ENCODE peak calls at places on chromosomes 7 and 10, in five cellular contexts. One of them, this sample, is unnamed.

GRCh38 chr7:11613292-11613930 is 218.6 kb downstream of the THSD7A start:
- DNase-seq in neural progenitor cell: peak
- DNase-seq in breast epithelium: no peak
- DNase-seq in H1: no peak
- DNase-seq in cardiac fibroblast: no peak
- DNase-seq in this sample: peak

GRCh38 chr7:79876769-79877362 is 257.8 kb upstream of the GNAI1 start:
- DNase-seq in neural progenitor cell: no peak
- DNase-seq in breast epithelium: no peak
- DNase-seq in H1: no peak
- DNase-seq in cardiac fibroblast: peak
- DNase-seq in this sample: no peak

GRCh38 chr10:49512121-49512809 is 26.7 kb downstream of the ERCC6 start:
- DNase-seq in neural progenitor cell: peak
- DNase-seq in breast epithelium: no peak
- DNase-seq in H1: no peak
- DNase-seq in cardiac fibroblast: peak
- DNase-seq in this sample: no peak

GRCh38 chr7:70143089-70144044 is 545.1 kb downstream of the AUTS2 start:
- DNase-seq in neural progenitor cell: no peak
- DNase-seq in breast epithelium: no peak
- DNase-seq in H1: no peak
- DNase-seq in cardiac fibroblast: no peak
- DNase-seq in this sample: no peak

GRCh38 chr7:36600869-36601530 is 123.3 kb downstream of the AOAH start:
- DNase-seq in neural progenitor cell: no peak
- DNase-seq in breast epithelium: no peak
- DNase-seq in H1: no peak
- DNase-seq in cardiac fibroblast: peak
- DNase-seq in this sample: no peak

GRCh38 chr10:93006435-93007039 is 54.1 kb upstream of the CYP26C1 start:
- DNase-seq in neural progenitor cell: peak
- DNase-seq in breast epithelium: no peak
- DNase-seq in H1: no peak
- DNase-seq in cardiac fibroblast: peak
- DNase-seq in this sample: peak

GRCh38 chr10:132850896-132851295 is 64.9 kb upstream of the NKX6-2 start:
- DNase-seq in neural progenitor cell: no peak
- DNase-seq in breast epithelium: no peak
- DNase-seq in H1: no peak
- DNase-seq in cardiac fibroblast: no peak
- DNase-seq in this sample: peak

GRCh38 chr10:124231188-124232135 is 138.1 kb upstream of the CHST15 start:
- DNase-seq in neural progenitor cell: no peak
- DNase-seq in breast epithelium: no peak
- DNase-seq in H1: no peak
- DNase-seq in cardiac fibroblast: no peak
- DNase-seq in this sample: no peak

GRCh38 chr7:20200361-20200760 is 16.8 kb downstream of the MACC1 start:
- DNase-seq in neural progenitor cell: no peak
- DNase-seq in breast epithelium: no peak
- DNase-seq in H1: no peak
- DNase-seq in cardiac fibroblast: no peak
- DNase-seq in this sample: no peak

GRCh38 chr10:9305018-9305655 is 1250.6 kb downstream of the GATA3 start:
- DNase-seq in neural progenitor cell: peak
- DNase-seq in breast epithelium: no peak
- DNase-seq in H1: no peak
- DNase-seq in cardiac fibroblast: peak
- DNase-seq in this sample: no peak

GRCh38 chr10:110344622-110345021 is 39.9 kb upstream of the SMNDC1 start:
- DNase-seq in neural progenitor cell: no peak
- DNase-seq in breast epithelium: no peak
- DNase-seq in H1: no peak
- DNase-seq in cardiac fibroblast: no peak
- DNase-seq in this sample: no peak

GRCh38 chr10:101072923-101073322 is 11.1 kb downstream of the KAZALD1 start:
- DNase-seq in neural progenitor cell: no peak
- DNase-seq in breast epithelium: no peak
- DNase-seq in H1: no peak
- DNase-seq in cardiac fibroblast: no peak
- DNase-seq in this sample: peak

GRCh38 chr10:72727128-72727527 is 35.2 kb downstream of the MCU start:
- DNase-seq in neural progenitor cell: no peak
- DNase-seq in breast epithelium: no peak
- DNase-seq in H1: no peak
- DNase-seq in cardiac fibroblast: no peak
- DNase-seq in this sample: no peak

DNA sequence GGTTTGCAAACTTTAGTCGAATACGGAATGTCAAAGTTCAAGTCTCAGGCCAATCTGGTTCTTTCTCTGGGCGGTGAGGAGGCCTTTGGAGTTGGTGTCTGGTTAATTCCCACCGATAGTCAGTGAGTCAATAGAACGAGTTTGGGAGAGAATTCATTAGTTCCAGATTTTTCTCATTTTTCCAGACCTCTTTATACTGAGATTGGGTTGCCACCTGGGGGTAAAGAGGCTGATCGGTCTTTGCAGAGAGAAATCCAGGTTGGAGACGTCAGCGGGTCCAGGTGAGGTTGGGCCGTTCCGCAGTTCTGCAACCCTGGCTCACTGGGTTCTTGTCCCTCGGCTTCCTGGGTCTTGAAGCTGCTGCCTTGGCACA is 1.3 kb downstream of the CUX1 start:
- DNase-seq in neural progenitor cell: no peak
- DNase-seq in breast epithelium: no peak
- DNase-seq in H1: no peak
- DNase-seq in cardiac fibroblast: peak
- DNase-seq in this sample: peak
- H3K4me3 ChIP-seq in neural progenitor cell: peak
- H3K4me3 ChIP-seq in breast epithelium: no peak
- H3K4me3 ChIP-seq in H1: no peak
- H3K4me3 ChIP-seq in cardiac fibroblast: no peak
- H3K4me3 ChIP-seq in this sample: peak

DNA sequence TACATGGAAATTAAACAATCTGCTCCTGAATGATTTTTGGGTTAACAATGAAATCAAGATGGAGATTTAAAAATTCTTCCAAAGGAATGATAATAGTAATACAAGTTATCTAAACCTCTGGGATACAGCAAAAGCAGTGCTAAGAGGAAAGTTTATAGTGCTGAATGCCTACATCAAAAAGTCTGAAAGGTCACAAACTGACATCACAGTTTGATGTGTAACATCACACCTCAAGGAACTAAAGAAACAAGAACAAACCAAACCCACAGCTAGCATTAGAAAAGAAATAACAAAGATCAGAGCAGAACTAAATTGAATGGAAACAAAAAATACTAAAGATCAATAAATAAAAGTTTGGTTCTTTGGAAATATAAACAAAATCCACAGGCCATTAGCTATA is 17.4 kb downstream of the ZFAND4 start:
- DNase-seq in neural progenitor cell: no peak
- DNase-seq in breast epithelium: no peak
- DNase-seq in H1: no peak
- DNase-seq in cardiac fibroblast: no peak
- DNase-seq in this sample: no peak
- H3K4me3 ChIP-seq in neural progenitor cell: no peak
- H3K4me3 ChIP-seq in breast epithelium: no peak
- H3K4me3 ChIP-seq in H1: no peak
- H3K4me3 ChIP-seq in cardiac fibroblast: no peak
- H3K4me3 ChIP-seq in this sample: no peak

GRCh38 chr7:93594250-93594649 is 19.7 kb upstream of the CALCR start:
- DNase-seq in neural progenitor cell: no peak
- DNase-seq in breast epithelium: no peak
- DNase-seq in H1: no peak
- DNase-seq in cardiac fibroblast: no peak
- DNase-seq in this sample: no peak

DNA sequence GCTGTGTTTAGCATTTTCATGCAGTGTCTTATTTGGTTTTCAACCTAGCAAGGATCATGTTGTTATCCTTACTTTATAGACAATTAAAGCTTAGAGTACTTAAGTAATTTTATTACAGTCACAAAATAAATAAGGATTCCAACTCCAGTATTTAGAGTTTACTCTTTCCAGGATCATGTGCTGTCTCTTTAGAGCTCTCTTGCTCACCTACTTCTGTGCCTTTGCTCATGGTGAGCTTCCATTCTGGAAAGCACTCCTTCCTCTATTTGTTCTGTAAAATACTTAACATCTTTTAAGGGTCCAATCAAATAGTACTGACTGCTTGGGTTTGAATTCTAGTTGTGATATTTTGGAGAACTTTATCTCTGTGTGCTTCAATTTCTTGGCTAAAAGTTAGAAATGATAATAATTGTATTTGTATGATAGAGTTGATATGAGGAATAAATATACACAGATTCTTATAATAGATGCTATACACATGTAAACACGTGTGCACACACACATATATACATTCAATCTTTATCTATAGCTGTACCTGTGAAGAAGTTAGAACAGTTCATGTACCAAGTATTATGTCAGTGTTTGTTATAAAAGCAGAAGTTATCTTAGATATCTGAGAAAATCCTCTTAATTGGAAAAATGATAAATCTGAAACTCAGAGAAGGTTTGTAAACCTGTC is 18.2 kb upstream of the CALCR start:
- DNase-seq in neural progenitor cell: no peak
- DNase-seq in breast epithelium: no peak
- DNase-seq in H1: no peak
- DNase-seq in cardiac fibroblast: no peak
- DNase-seq in this sample: no peak
- H3K4me3 ChIP-seq in neural progenitor cell: peak
- H3K4me3 ChIP-seq in breast epithelium: no peak
- H3K4me3 ChIP-seq in H1: no peak
- H3K4me3 ChIP-seq in cardiac fibroblast: no peak
- H3K4me3 ChIP-seq in this sample: no peak

DNA sequence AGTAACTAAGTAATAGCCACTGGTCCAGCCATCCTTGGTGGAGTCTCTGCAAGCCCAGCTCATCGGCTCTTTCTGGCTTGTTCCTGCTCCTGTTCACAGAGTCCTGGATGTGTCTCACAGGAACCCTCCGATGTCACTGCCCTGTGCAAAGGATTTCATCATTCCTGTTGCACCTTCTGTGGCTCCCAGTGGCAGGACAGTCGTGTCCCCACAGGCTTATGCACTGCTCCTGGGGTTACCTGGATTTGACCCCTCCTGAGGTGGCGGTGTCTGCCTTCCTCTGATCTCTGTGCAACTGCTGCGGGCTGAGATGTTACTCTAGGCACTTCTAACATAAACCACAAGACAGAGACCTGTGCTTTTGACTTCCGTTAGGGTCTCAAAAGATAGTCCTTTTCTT is 30.6 kb downstream of the APBB1IP start:
- DNase-seq in neural progenitor cell: no peak
- DNase-seq in breast epithelium: no peak
- DNase-seq in H1: no peak
- DNase-seq in cardiac fibroblast: no peak
- DNase-seq in this sample: no peak
- H3K4me3 ChIP-seq in neural progenitor cell: no peak
- H3K4me3 ChIP-seq in breast epithelium: no peak
- H3K4me3 ChIP-seq in H1: no peak
- H3K4me3 ChIP-seq in cardiac fibroblast: no peak
- H3K4me3 ChIP-seq in this sample: no peak

GRCh38 chr7:154484943-154485342 is 432.7 kb downstream of the DPP6 start:
- DNase-seq in neural progenitor cell: no peak
- DNase-seq in breast epithelium: no peak
- DNase-seq in H1: no peak
- DNase-seq in cardiac fibroblast: no peak
- DNase-seq in this sample: no peak
- H3K4me3 ChIP-seq in neural progenitor cell: no peak
- H3K4me3 ChIP-seq in breast epithelium: no peak
- H3K4me3 ChIP-seq in H1: no peak
- H3K4me3 ChIP-seq in cardiac fibroblast: no peak
- H3K4me3 ChIP-seq in this sample: no peak

GRCh38 chr10:51569467-51569866 is 129.9 kb downstream of the CSTF2T start:
- DNase-seq in neural progenitor cell: no peak
- DNase-seq in breast epithelium: no peak
- DNase-seq in H1: no peak
- DNase-seq in cardiac fibroblast: no peak
- DNase-seq in this sample: no peak

GRCh38 chr10:51574248-51575067 is 124.9 kb downstream of the CSTF2T start:
- DNase-seq in neural progenitor cell: no peak
- DNase-seq in breast epithelium: no peak
- DNase-seq in H1: no peak
- DNase-seq in cardiac fibroblast: peak
- DNase-seq in this sample: no peak
- H3K4me3 ChIP-seq in neural progenitor cell: no peak
- H3K4me3 ChIP-seq in breast epithelium: no peak
- H3K4me3 ChIP-seq in H1: no peak
- H3K4me3 ChIP-seq in cardiac fibroblast: no peak
- H3K4me3 ChIP-seq in this sample: no peak

GRCh38 chr7:121397832-121398231 is 1.7 kb upstream of the FAM3C start:
- DNase-seq in neural progenitor cell: no peak
- DNase-seq in breast epithelium: no peak
- DNase-seq in H1: no peak
- DNase-seq in cardiac fibroblast: no peak
- DNase-seq in this sample: no peak
- H3K4me3 ChIP-seq in neural progenitor cell: no peak
- H3K4me3 ChIP-seq in breast epithelium: no peak
- H3K4me3 ChIP-seq in H1: no peak
- H3K4me3 ChIP-seq in cardiac fibroblast: no peak
- H3K4me3 ChIP-seq in this sample: no peak

GRCh38 chr7:155285423-155286220 is 12.1 kb upstream of the INSIG1 start:
- DNase-seq in neural progenitor cell: no peak
- DNase-seq in breast epithelium: no peak
- DNase-seq in H1: no peak
- DNase-seq in cardiac fibroblast: no peak
- DNase-seq in this sample: no peak
- H3K4me3 ChIP-seq in neural progenitor cell: no peak
- H3K4me3 ChIP-seq in breast epithelium: no peak
- H3K4me3 ChIP-seq in H1: no peak
- H3K4me3 ChIP-seq in cardiac fibroblast: no peak
- H3K4me3 ChIP-seq in this sample: no peak

DNA sequence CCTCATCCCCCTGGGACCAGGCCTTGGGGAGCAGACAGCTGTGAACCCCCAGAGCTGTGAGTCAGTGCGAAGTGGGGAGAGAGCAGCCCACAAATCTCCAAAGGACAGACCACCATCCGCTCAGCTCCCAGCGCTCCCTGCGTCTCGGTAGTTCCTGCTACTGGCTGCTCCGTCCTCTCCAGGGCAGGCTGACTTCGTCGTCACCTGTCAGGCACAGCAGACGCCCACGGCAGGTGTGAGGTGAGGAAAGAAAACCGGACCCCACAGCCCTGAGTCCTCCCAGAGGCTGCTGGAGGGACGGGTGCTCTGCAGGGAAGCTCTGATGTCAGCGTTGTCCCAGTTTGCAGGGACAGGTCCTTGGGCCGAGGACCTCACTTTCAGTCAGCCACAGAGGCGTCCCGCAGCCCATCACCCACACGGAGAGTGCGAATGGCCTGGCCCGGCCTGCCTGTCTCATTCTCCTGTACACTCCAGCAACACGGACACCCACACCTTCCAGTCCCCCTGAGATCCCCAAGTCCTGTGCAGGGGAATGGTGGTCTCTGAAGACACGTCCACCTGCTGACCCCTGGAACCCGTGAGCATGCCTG is 95.2 kb downstream of the DNAJB6 start:
- DNase-seq in neural progenitor cell: no peak
- DNase-seq in breast epithelium: peak
- DNase-seq in H1: no peak
- DNase-seq in cardiac fibroblast: no peak
- DNase-seq in this sample: no peak
- H3K4me3 ChIP-seq in neural progenitor cell: no peak
- H3K4me3 ChIP-seq in breast epithelium: peak
- H3K4me3 ChIP-seq in H1: no peak
- H3K4me3 ChIP-seq in cardiac fibroblast: no peak
- H3K4me3 ChIP-seq in this sample: no peak